ENCODE peak calls at places on chromosomes 13 and 19, in four cellular contexts. P, W, Z and D are unnamed samples.

GRCh38 chr19:13459351-13459750 is 46.9 kb downstream of the CACNA1A start:
- DNase-seq in P (no peak), W (no peak), Z (no peak), D (no peak)

GRCh38 chr19:48813123-48813911 is 2.5 kb upstream of the BCAT2 start:
- DNase-seq in P (no peak), W (no peak), Z (no peak), D (no peak)

GRCh38 chr13:101747039-101747438 is 294.6 kb downstream of the ITGBL1 start:
- DNase-seq in P (no peak), W (no peak), Z (no peak), D (no peak)

GRCh38 chr19:11273989-11274388 is 11.7 kb upstream of the DOCK6 start:
- DNase-seq in P (no peak), W (no peak), Z (no peak), D (no peak)

GRCh38 chr19:46608581-46609345 is 7.6 kb downstream of the CALM3 start:
- DNase-seq in P (no peak), W (no peak), Z (no peak), D (no peak)

GRCh38 chr13:48333976-48334375 is 30.4 kb downstream of the RB1 start:
- DNase-seq in P (no peak), W (peak), Z (no peak), D (no peak)

GRCh38 chr13:34156841-34157365 is 339.0 kb downstream of the RFC3 start:
- DNase-seq in P (no peak), W (peak), Z (no peak), D (peak)

GRCh38 chr19:42683917-42684513 is 56.3 kb downstream of the PSG3 start:
- DNase-seq in P (no peak), W (peak), Z (no peak), D (peak)

GRCh38 chr19:7083076-7083956 is 13.8 kb downstream of the ZNF557 start:
- DNase-seq in P (no peak), W (no peak), Z (no peak), D (peak)

GRCh38 chr19:7159105-7159933 is 89.8 kb downstream of the ZNF557 start:
- DNase-seq in P (no peak), W (peak), Z (no peak), D (peak)

GRCh38 chr13:35836476-35836875 is 294.7 kb downstream of the DCLK1 start:
- DNase-seq in P (no peak), W (no peak), Z (no peak), D (no peak)

GRCh38 chr13:72109863-72110262 is 242.9 kb upstream of the DACH1 start:
- DNase-seq in P (no peak), W (peak), Z (no peak), D (no peak)